ENCODE peak calls at places on chromosomes 13 and 19, in five cellular contexts. One of them, this sample, is unnamed.

GRCh38 chr13:46679369-46680180 is 117.4 kb downstream of the ESD start:
- DNase-seq in progenitor cell of endocrine pancreas: no peak
- DNase-seq in GM19239: peak; percentile 31
- DNase-seq in stimulated activated CD4-positive, alpha-beta T cell treated with anti-CD3 and anti-CD28 coated beads, Interleukin-4, amount 100 ng/mL, for 1 hour: peak; percentile 6
- DNase-seq in lower leg skin: no peak
- DNase-seq in this sample: no peak

GRCh38 chr19:2750739-2751437 is 11.1 kb upstream of the SLC39A3 start:
- DNase-seq in progenitor cell of endocrine pancreas: no peak
- DNase-seq in GM19239: no peak
- DNase-seq in stimulated activated CD4-positive, alpha-beta T cell treated with anti-CD3 and anti-CD28 coated beads, Interleukin-4, amount 100 ng/mL, for 1 hour: no peak
- DNase-seq in lower leg skin: no peak
- DNase-seq in this sample: no peak

GRCh38 chr13:111076156-111077013 is 38.7 kb upstream of the ARHGEF7 start:
- DNase-seq in progenitor cell of endocrine pancreas: no peak
- DNase-seq in GM19239: no peak
- DNase-seq in stimulated activated CD4-positive, alpha-beta T cell treated with anti-CD3 and anti-CD28 coated beads, Interleukin-4, amount 100 ng/mL, for 1 hour: no peak
- DNase-seq in lower leg skin: no peak
- DNase-seq in this sample: no peak

GRCh38 chr19:18364826-18365528 is 21.0 kb upstream of the GDF15 start:
- DNase-seq in progenitor cell of endocrine pancreas: no peak
- DNase-seq in GM19239: peak; percentile 30
- DNase-seq in stimulated activated CD4-positive, alpha-beta T cell treated with anti-CD3 and anti-CD28 coated beads, Interleukin-4, amount 100 ng/mL, for 1 hour: no peak
- DNase-seq in lower leg skin: peak; percentile 92
- DNase-seq in this sample: peak; percentile 79

GRCh38 chr13:93226623-93227279 is at the start of gene GPC6:
- DNase-seq in progenitor cell of endocrine pancreas: peak; percentile 25
- DNase-seq in GM19239: no peak
- DNase-seq in stimulated activated CD4-positive, alpha-beta T cell treated with anti-CD3 and anti-CD28 coated beads, Interleukin-4, amount 100 ng/mL, for 1 hour: no peak
- DNase-seq in lower leg skin: no peak
- DNase-seq in this sample: no peak

GRCh38 chr13:26531751-26532150 is 25.7 kb upstream of the WASF3 start:
- DNase-seq in progenitor cell of endocrine pancreas: no peak
- DNase-seq in GM19239: no peak
- DNase-seq in stimulated activated CD4-positive, alpha-beta T cell treated with anti-CD3 and anti-CD28 coated beads, Interleukin-4, amount 100 ng/mL, for 1 hour: no peak
- DNase-seq in lower leg skin: no peak
- DNase-seq in this sample: no peak

GRCh38 chr13:113205428-113205931 is 3.0 kb downstream of the PCID2 start:
- DNase-seq in progenitor cell of endocrine pancreas: no peak
- DNase-seq in GM19239: no peak
- DNase-seq in stimulated activated CD4-positive, alpha-beta T cell treated with anti-CD3 and anti-CD28 coated beads, Interleukin-4, amount 100 ng/mL, for 1 hour: no peak
- DNase-seq in lower leg skin: no peak
- DNase-seq in this sample: no peak

GRCh38 chr13:91721413-91721812 is 323.0 kb downstream of the GPC5 start:
- DNase-seq in progenitor cell of endocrine pancreas: no peak
- DNase-seq in GM19239: no peak
- DNase-seq in stimulated activated CD4-positive, alpha-beta T cell treated with anti-CD3 and anti-CD28 coated beads, Interleukin-4, amount 100 ng/mL, for 1 hour: no peak
- DNase-seq in lower leg skin: no peak
- DNase-seq in this sample: no peak

GRCh38 chr13:34750078-34750703 is 191.9 kb upstream of the NBEA start:
- DNase-seq in progenitor cell of endocrine pancreas: no peak
- DNase-seq in GM19239: no peak
- DNase-seq in stimulated activated CD4-positive, alpha-beta T cell treated with anti-CD3 and anti-CD28 coated beads, Interleukin-4, amount 100 ng/mL, for 1 hour: no peak
- DNase-seq in lower leg skin: no peak
- DNase-seq in this sample: no peak

GRCh38 chr13:31213681-31214289 is 14.0 kb downstream of the B3GLCT start:
- DNase-seq in progenitor cell of endocrine pancreas: no peak
- DNase-seq in GM19239: no peak
- DNase-seq in stimulated activated CD4-positive, alpha-beta T cell treated with anti-CD3 and anti-CD28 coated beads, Interleukin-4, amount 100 ng/mL, for 1 hour: no peak
- DNase-seq in lower leg skin: no peak
- DNase-seq in this sample: no peak

GRCh38 chr19:2289714-2290435 is 7.9 kb upstream of the PEAK3 start:
- DNase-seq in progenitor cell of endocrine pancreas: no peak
- DNase-seq in GM19239: peak; percentile 92
- DNase-seq in stimulated activated CD4-positive, alpha-beta T cell treated with anti-CD3 and anti-CD28 coated beads, Interleukin-4, amount 100 ng/mL, for 1 hour: peak; percentile 40
- DNase-seq in lower leg skin: no peak
- DNase-seq in this sample: no peak

GRCh38 chr13:30569901-30570576 is 47.7 kb upstream of the USPL1 start:
- DNase-seq in progenitor cell of endocrine pancreas: no peak
- DNase-seq in GM19239: no peak
- DNase-seq in stimulated activated CD4-positive, alpha-beta T cell treated with anti-CD3 and anti-CD28 coated beads, Interleukin-4, amount 100 ng/mL, for 1 hour: no peak
- DNase-seq in lower leg skin: no peak
- DNase-seq in this sample: no peak

GRCh38 chr13:72788831-72789230 is 6.9 kb downstream of the PIBF1 start:
- DNase-seq in progenitor cell of endocrine pancreas: no peak
- DNase-seq in GM19239: no peak
- DNase-seq in stimulated activated CD4-positive, alpha-beta T cell treated with anti-CD3 and anti-CD28 coated beads, Interleukin-4, amount 100 ng/mL, for 1 hour: no peak
- DNase-seq in lower leg skin: no peak
- DNase-seq in this sample: no peak

GRCh38 chr19:31149306-31149975 is 199.8 kb downstream of the TSHZ3 start:
- DNase-seq in progenitor cell of endocrine pancreas: no peak
- DNase-seq in GM19239: no peak
- DNase-seq in stimulated activated CD4-positive, alpha-beta T cell treated with anti-CD3 and anti-CD28 coated beads, Interleukin-4, amount 100 ng/mL, for 1 hour: no peak
- DNase-seq in lower leg skin: peak; percentile 63
- DNase-seq in this sample: no peak

GRCh38 chr19:10612515-10613119 is 12.7 kb upstream of the SLC44A2 start:
- DNase-seq in progenitor cell of endocrine pancreas: no peak
- DNase-seq in GM19239: no peak
- DNase-seq in stimulated activated CD4-positive, alpha-beta T cell treated with anti-CD3 and anti-CD28 coated beads, Interleukin-4, amount 100 ng/mL, for 1 hour: no peak
- DNase-seq in lower leg skin: peak; percentile 88
- DNase-seq in this sample: no peak

GRCh38 chr19:35844482-35845214 is 7.7 kb downstream of the NPHS1 start:
- DNase-seq in progenitor cell of endocrine pancreas: no peak
- DNase-seq in GM19239: no peak
- DNase-seq in stimulated activated CD4-positive, alpha-beta T cell treated with anti-CD3 and anti-CD28 coated beads, Interleukin-4, amount 100 ng/mL, for 1 hour: no peak
- DNase-seq in lower leg skin: no peak
- DNase-seq in this sample: no peak

GRCh38 chr13:84207509-84207908 is 325.2 kb upstream of the SLITRK1 start:
- DNase-seq in progenitor cell of endocrine pancreas: no peak
- DNase-seq in GM19239: no peak
- DNase-seq in stimulated activated CD4-positive, alpha-beta T cell treated with anti-CD3 and anti-CD28 coated beads, Interleukin-4, amount 100 ng/mL, for 1 hour: no peak
- DNase-seq in lower leg skin: no peak
- DNase-seq in this sample: no peak

GRCh38 chr19:33345163-33345562 is 28.3 kb upstream of the CEBPG start:
- DNase-seq in progenitor cell of endocrine pancreas: no peak
- DNase-seq in GM19239: no peak
- DNase-seq in stimulated activated CD4-positive, alpha-beta T cell treated with anti-CD3 and anti-CD28 coated beads, Interleukin-4, amount 100 ng/mL, for 1 hour: no peak
- DNase-seq in lower leg skin: no peak
- DNase-seq in this sample: no peak

GRCh38 chr13:78657699-78658629 is 991 bp downstream of the OBI1 start:
- DNase-seq in progenitor cell of endocrine pancreas: no peak
- DNase-seq in GM19239: peak; percentile 2
- DNase-seq in stimulated activated CD4-positive, alpha-beta T cell treated with anti-CD3 and anti-CD28 coated beads, Interleukin-4, amount 100 ng/mL, for 1 hour: no peak
- DNase-seq in lower leg skin: no peak
- DNase-seq in this sample: peak; percentile 74

GRCh38 chr13:87234981-87235380 is 436.2 kb upstream of the SLITRK5 start:
- DNase-seq in progenitor cell of endocrine pancreas: no peak
- DNase-seq in GM19239: no peak
- DNase-seq in stimulated activated CD4-positive, alpha-beta T cell treated with anti-CD3 and anti-CD28 coated beads, Interleukin-4, amount 100 ng/mL, for 1 hour: no peak
- DNase-seq in lower leg skin: no peak
- DNase-seq in this sample: no peak

GRCh38 chr19:8571006-8571411 is 6.2 kb downstream of the MYO1F start:
- DNase-seq in progenitor cell of endocrine pancreas: no peak
- DNase-seq in GM19239: no peak
- DNase-seq in stimulated activated CD4-positive, alpha-beta T cell treated with anti-CD3 and anti-CD28 coated beads, Interleukin-4, amount 100 ng/mL, for 1 hour: peak; percentile 27
- DNase-seq in lower leg skin: no peak
- DNase-seq in this sample: no peak

GRCh38 chr19:58559275-58560006 is 1.0 kb upstream of the UBE2M start:
- DNase-seq in progenitor cell of endocrine pancreas: peak; percentile 74
- DNase-seq in GM19239: peak; percentile 90
- DNase-seq in stimulated activated CD4-positive, alpha-beta T cell treated with anti-CD3 and anti-CD28 coated beads, Interleukin-4, amount 100 ng/mL, for 1 hour: peak; percentile 61
- DNase-seq in lower leg skin: peak; percentile 97
- DNase-seq in this sample: peak; percentile 100

GRCh38 chr13:112329376-112329775 is 46.8 kb upstream of the SPACA7 start:
- DNase-seq in progenitor cell of endocrine pancreas: no peak
- DNase-seq in GM19239: no peak
- DNase-seq in stimulated activated CD4-positive, alpha-beta T cell treated with anti-CD3 and anti-CD28 coated beads, Interleukin-4, amount 100 ng/mL, for 1 hour: no peak
- DNase-seq in lower leg skin: no peak
- DNase-seq in this sample: no peak

GRCh38 chr13:99273128-99273527 is 14.9 kb upstream of the GPR18 start:
- DNase-seq in progenitor cell of endocrine pancreas: no peak
- DNase-seq in GM19239: no peak
- DNase-seq in stimulated activated CD4-positive, alpha-beta T cell treated with anti-CD3 and anti-CD28 coated beads, Interleukin-4, amount 100 ng/mL, for 1 hour: no peak
- DNase-seq in lower leg skin: no peak
- DNase-seq in this sample: no peak

GRCh38 chr19:43353606-43354304 is at the start of gene CD177:
- DNase-seq in progenitor cell of endocrine pancreas: no peak
- DNase-seq in GM19239: no peak
- DNase-seq in stimulated activated CD4-positive, alpha-beta T cell treated with anti-CD3 and anti-CD28 coated beads, Interleukin-4, amount 100 ng/mL, for 1 hour: no peak
- DNase-seq in lower leg skin: no peak
- DNase-seq in this sample: no peak

GRCh38 chr19:369876-370275 is 25.3 kb upstream of the MIER2 start:
- DNase-seq in progenitor cell of endocrine pancreas: no peak
- DNase-seq in GM19239: no peak
- DNase-seq in stimulated activated CD4-positive, alpha-beta T cell treated with anti-CD3 and anti-CD28 coated beads, Interleukin-4, amount 100 ng/mL, for 1 hour: no peak
- DNase-seq in lower leg skin: peak; percentile 65
- DNase-seq in this sample: no peak

GRCh38 chr13:98977568-98978270 is at the start of gene DOCK9:
- DNase-seq in progenitor cell of endocrine pancreas: peak; percentile 30
- DNase-seq in GM19239: no peak
- DNase-seq in stimulated activated CD4-positive, alpha-beta T cell treated with anti-CD3 and anti-CD28 coated beads, Interleukin-4, amount 100 ng/mL, for 1 hour: no peak
- DNase-seq in lower leg skin: peak; percentile 91
- DNase-seq in this sample: no peak

GRCh38 chr13:89150362-89150761 is 1479.2 kb downstream of the SLITRK5 start:
- DNase-seq in progenitor cell of endocrine pancreas: no peak
- DNase-seq in GM19239: no peak
- DNase-seq in stimulated activated CD4-positive, alpha-beta T cell treated with anti-CD3 and anti-CD28 coated beads, Interleukin-4, amount 100 ng/mL, for 1 hour: no peak
- DNase-seq in lower leg skin: no peak
- DNase-seq in this sample: peak; percentile 4

GRCh38 chr19:42281175-42282035 is 12.4 kb downstream of the CIC start:
- DNase-seq in progenitor cell of endocrine pancreas: no peak
- DNase-seq in GM19239: no peak
- DNase-seq in stimulated activated CD4-positive, alpha-beta T cell treated with anti-CD3 and anti-CD28 coated beads, Interleukin-4, amount 100 ng/mL, for 1 hour: no peak
- DNase-seq in lower leg skin: peak; percentile 96
- DNase-seq in this sample: no peak

GRCh38 chr19:17138937-17139598 is 63.5 kb downstream of the MYO9B start:
- DNase-seq in progenitor cell of endocrine pancreas: no peak
- DNase-seq in GM19239: no peak
- DNase-seq in stimulated activated CD4-positive, alpha-beta T cell treated with anti-CD3 and anti-CD28 coated beads, Interleukin-4, amount 100 ng/mL, for 1 hour: no peak
- DNase-seq in lower leg skin: no peak
- DNase-seq in this sample: no peak

GRCh38 chr13:51562011-51562671 is 22.1 kb upstream of the WDFY2 start:
- DNase-seq in progenitor cell of endocrine pancreas: no peak
- DNase-seq in GM19239: no peak
- DNase-seq in stimulated activated CD4-positive, alpha-beta T cell treated with anti-CD3 and anti-CD28 coated beads, Interleukin-4, amount 100 ng/mL, for 1 hour: no peak
- DNase-seq in lower leg skin: no peak
- DNase-seq in this sample: no peak

GRCh38 chr19:3012522-3013260 is 16.4 kb downstream of the TLE2 start:
- DNase-seq in progenitor cell of endocrine pancreas: no peak
- DNase-seq in GM19239: no peak
- DNase-seq in stimulated activated CD4-positive, alpha-beta T cell treated with anti-CD3 and anti-CD28 coated beads, Interleukin-4, amount 100 ng/mL, for 1 hour: no peak
- DNase-seq in lower leg skin: no peak
- DNase-seq in this sample: no peak

GRCh38 chr19:10290439-10290875 is 705 bp downstream of the ICAM5 start:
- DNase-seq in progenitor cell of endocrine pancreas: no peak
- DNase-seq in GM19239: no peak
- DNase-seq in stimulated activated CD4-positive, alpha-beta T cell treated with anti-CD3 and anti-CD28 coated beads, Interleukin-4, amount 100 ng/mL, for 1 hour: peak; percentile 21
- DNase-seq in lower leg skin: no peak
- DNase-seq in this sample: peak; percentile 40

GRCh38 chr13:100470841-100471505 is 117.6 kb downstream of the GGACT start:
- DNase-seq in progenitor cell of endocrine pancreas: no peak
- DNase-seq in GM19239: no peak
- DNase-seq in stimulated activated CD4-positive, alpha-beta T cell treated with anti-CD3 and anti-CD28 coated beads, Interleukin-4, amount 100 ng/mL, for 1 hour: no peak
- DNase-seq in lower leg skin: no peak
- DNase-seq in this sample: no peak

GRCh38 chr19:16419671-16420394 is 51.9 kb downstream of the EPS15L1 start:
- DNase-seq in progenitor cell of endocrine pancreas: no peak
- DNase-seq in GM19239: no peak
- DNase-seq in stimulated activated CD4-positive, alpha-beta T cell treated with anti-CD3 and anti-CD28 coated beads, Interleukin-4, amount 100 ng/mL, for 1 hour: no peak
- DNase-seq in lower leg skin: no peak
- DNase-seq in this sample: no peak

GRCh38 chr13:80132741-80133601 is 208.0 kb downstream of the SPRY2 start:
- DNase-seq in progenitor cell of endocrine pancreas: peak; percentile 43
- DNase-seq in GM19239: no peak
- DNase-seq in stimulated activated CD4-positive, alpha-beta T cell treated with anti-CD3 and anti-CD28 coated beads, Interleukin-4, amount 100 ng/mL, for 1 hour: no peak
- DNase-seq in lower leg skin: peak; percentile 85
- DNase-seq in this sample: peak; percentile 37

GRCh38 chr19:5880604-5881078 is 10.3 kb upstream of the FUT5 start:
- DNase-seq in progenitor cell of endocrine pancreas: no peak
- DNase-seq in GM19239: no peak
- DNase-seq in stimulated activated CD4-positive, alpha-beta T cell treated with anti-CD3 and anti-CD28 coated beads, Interleukin-4, amount 100 ng/mL, for 1 hour: no peak
- DNase-seq in lower leg skin: no peak
- DNase-seq in this sample: peak; percentile 83

This sample was measured in HuH-7.5.